ENCODE peak calls at places on chromosomes 6 and 20, in ten cellular contexts. One of them, this sample, is unnamed.

GRCh38 chr6:4139272-4139671 is 3.9 kb upstream of the ECI2 start:
- DNase-seq in NCI-H2171: no peak
- DNase-seq in psoas muscle: no peak
- DNase-seq in CD8-positive, alpha-beta memory T cell: no peak
- DNase-seq in left lung: no peak
- DNase-seq in DMS153: no peak
- DNase-seq in left cardiac atrium: no peak
- DNase-seq in mesothelial cell of epicardium: no peak
- DNase-seq in endodermal cell: no peak
- DNase-seq in endothelial cell: no peak
- DNase-seq in this sample: no peak

GRCh38 chr20:13552061-13552460 is 86.7 kb downstream of the TASP1 start:
- DNase-seq in mesothelial cell of epicardium: no peak
- DNase-seq in left cardiac atrium: no peak
- DNase-seq in endothelial cell: no peak
- DNase-seq in psoas muscle: no peak
- DNase-seq in DMS153: no peak
- DNase-seq in left lung: no peak
- DNase-seq in NCI-H2171: no peak
- DNase-seq in endodermal cell: no peak
- DNase-seq in CD8-positive, alpha-beta memory T cell: no peak
- DNase-seq in this sample: no peak

GRCh38 chr6:44161997-44162338 is 3.3 kb downstream of the CAPN11 start:
- DNase-seq in left cardiac atrium: no peak
- DNase-seq in endodermal cell: no peak
- DNase-seq in endothelial cell: no peak
- DNase-seq in psoas muscle: no peak
- DNase-seq in NCI-H2171: peak
- DNase-seq in DMS153: no peak
- DNase-seq in CD8-positive, alpha-beta memory T cell: no peak
- DNase-seq in mesothelial cell of epicardium: no peak
- DNase-seq in left lung: no peak
- DNase-seq in this sample: no peak

GRCh38 chr6:16163535-16164300 is 34.8 kb downstream of the MYLIP start:
- DNase-seq in DMS153: no peak
- DNase-seq in mesothelial cell of epicardium: no peak
- DNase-seq in left lung: no peak
- DNase-seq in NCI-H2171: no peak
- DNase-seq in endothelial cell: no peak
- DNase-seq in left cardiac atrium: no peak
- DNase-seq in psoas muscle: no peak
- DNase-seq in CD8-positive, alpha-beta memory T cell: no peak
- DNase-seq in endodermal cell: no peak
- DNase-seq in this sample: no peak

GRCh38 chr6:47414517-47415167 is 62.9 kb upstream of the CD2AP start:
- DNase-seq in NCI-H2171: no peak
- DNase-seq in endodermal cell: no peak
- DNase-seq in CD8-positive, alpha-beta memory T cell: no peak
- DNase-seq in left cardiac atrium: no peak
- DNase-seq in psoas muscle: no peak
- DNase-seq in endothelial cell: no peak
- DNase-seq in DMS153: no peak
- DNase-seq in left lung: no peak
- DNase-seq in mesothelial cell of epicardium: no peak
- DNase-seq in this sample: no peak

GRCh38 chr20:37471741-37472235 is 49.3 kb upstream of the NNAT start:
- DNase-seq in endothelial cell: no peak
- DNase-seq in DMS153: no peak
- DNase-seq in CD8-positive, alpha-beta memory T cell: no peak
- DNase-seq in left cardiac atrium: no peak
- DNase-seq in endodermal cell: peak
- DNase-seq in left lung: no peak
- DNase-seq in NCI-H2171: no peak
- DNase-seq in mesothelial cell of epicardium: no peak
- DNase-seq in psoas muscle: no peak
- DNase-seq in this sample: no peak

GRCh38 chr20:62305149-62305764 is 2.5 kb downstream of the ADRM1 start:
- DNase-seq in psoas muscle: no peak
- DNase-seq in DMS153: no peak
- DNase-seq in left cardiac atrium: no peak
- DNase-seq in endodermal cell: no peak
- DNase-seq in mesothelial cell of epicardium: no peak
- DNase-seq in NCI-H2171: no peak
- DNase-seq in CD8-positive, alpha-beta memory T cell: no peak
- DNase-seq in endothelial cell: no peak
- DNase-seq in left lung: no peak
- DNase-seq in this sample: no peak

GRCh38 chr6:119339941-119340456 is 9.6 kb downstream of the MAN1A1 start:
- DNase-seq in DMS153: no peak
- DNase-seq in NCI-H2171: no peak
- DNase-seq in psoas muscle: no peak
- DNase-seq in endothelial cell: no peak
- DNase-seq in left cardiac atrium: peak
- DNase-seq in left lung: no peak
- DNase-seq in CD8-positive, alpha-beta memory T cell: no peak
- DNase-seq in endodermal cell: no peak
- DNase-seq in mesothelial cell of epicardium: no peak
- DNase-seq in this sample: no peak

GRCh38 chr20:49037962-49038387 is 8.1 kb upstream of the CSE1L start:
- DNase-seq in left lung: no peak
- DNase-seq in endodermal cell: peak
- DNase-seq in DMS153: no peak
- DNase-seq in psoas muscle: no peak
- DNase-seq in left cardiac atrium: no peak
- DNase-seq in endothelial cell: no peak
- DNase-seq in NCI-H2171: no peak
- DNase-seq in mesothelial cell of epicardium: no peak
- DNase-seq in CD8-positive, alpha-beta memory T cell: no peak
- DNase-seq in this sample: no peak

This sample was measured in LNCaP clone FGC.